ENCODE peak calls at places on chromosomes 11 and 22, in four cellular contexts. H is K562, O is GM12878, J is HL-60. Y is an unnamed sample.
A peak's percentile ranks its signal among the peaks of the same experiment; 100 is the strongest.

GRCh38 chr22:18023509-18024275 is 669 bp downstream of the MICAL3 start:
- DNase-seq in H (peak; percentile 42), O (no peak), J (no peak), Y (peak; percentile 62)

GRCh38 chr11:76729214-76729613 is 53.9 kb upstream of the TSKU start:
- DNase-seq in H (no peak), J (no peak), O (no peak), Y (no peak)

GRCh38 chr22:40498454-40499186 is 128.2 kb downstream of the SGSM3 start:
- DNase-seq in H (no peak), J (no peak), O (no peak), Y (no peak)

GRCh38 chr11:112778091-112778889 is 182.9 kb upstream of the NCAM1 start:
- DNase-seq in J (no peak), H (no peak), O (no peak), Y (no peak)

GRCh38 chr11:44140805-44141204 is 45.3 kb downstream of the EXT2 start:
- DNase-seq in O (no peak), H (no peak), J (no peak), Y (no peak)

GRCh38 chr11:118152552-118153471 is at the start of gene SCN4B:
- DNase-seq in H (peak; percentile 43), J (peak; percentile 21), O (no peak), Y (peak; percentile 43)

GRCh38 chr11:69818243-69819108 is 740 bp downstream of the FGF3 start:
- DNase-seq in J (no peak), H (no peak), O (no peak), Y (no peak)

GRCh38 chr11:11966826-11967668 is 41.4 kb downstream of the DKK3 start:
- DNase-seq in H (peak; percentile 81), J (peak; percentile 69), O (no peak), Y (peak; percentile 79)

GRCh38 chr11:77278595-77279506 is 22.6 kb downstream of the GDPD4 start:
- DNase-seq in H (no peak), O (no peak), J (no peak), Y (no peak)

GRCh38 chr11:111047376-111047775 is 198.1 kb upstream of the POU2AF2 start:
- DNase-seq in O (no peak), J (no peak), H (no peak), Y (no peak)
- TF ChIP-seq SPI1 in O (no peak), J (no peak), H (no peak), Y (no peak)

DNA sequence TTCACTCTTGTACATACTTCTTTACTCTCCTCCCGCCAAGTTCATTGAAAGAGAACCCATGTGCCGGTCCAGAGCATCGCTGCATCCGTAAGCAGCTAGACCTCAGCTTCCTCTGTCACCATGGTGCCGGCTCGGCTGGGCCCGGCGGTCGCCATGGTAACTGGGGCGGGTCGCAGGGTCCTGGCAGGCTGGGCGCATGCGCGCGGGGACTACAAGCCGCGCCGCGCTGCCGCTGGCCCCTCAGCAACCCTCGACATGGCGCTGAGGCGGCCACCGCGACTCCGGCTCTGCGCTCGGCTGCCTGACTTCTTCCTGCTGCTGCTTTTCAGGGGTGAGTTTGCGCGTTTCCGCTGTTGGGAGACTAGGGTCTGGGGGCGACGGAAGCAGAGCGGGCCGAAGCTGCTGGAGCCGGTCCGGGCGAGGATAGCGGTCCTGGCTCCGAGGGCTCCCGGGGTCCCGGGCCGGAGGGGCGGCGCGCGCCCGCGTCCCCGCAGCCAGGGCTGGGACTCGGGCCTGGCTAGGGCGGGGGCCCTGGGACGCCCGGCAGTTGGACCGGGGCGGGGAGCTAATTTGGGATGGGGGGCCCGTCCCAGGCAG is at the start of gene JAM3:
- DNase-seq in J (peak; percentile 26), O (peak; percentile 25), H (peak; percentile 99), Y (peak; percentile 99)
- TF ChIP-seq POLR2AphosphoS5 in J (no peak), O (no peak), H (no peak), Y (no peak)

DNA sequence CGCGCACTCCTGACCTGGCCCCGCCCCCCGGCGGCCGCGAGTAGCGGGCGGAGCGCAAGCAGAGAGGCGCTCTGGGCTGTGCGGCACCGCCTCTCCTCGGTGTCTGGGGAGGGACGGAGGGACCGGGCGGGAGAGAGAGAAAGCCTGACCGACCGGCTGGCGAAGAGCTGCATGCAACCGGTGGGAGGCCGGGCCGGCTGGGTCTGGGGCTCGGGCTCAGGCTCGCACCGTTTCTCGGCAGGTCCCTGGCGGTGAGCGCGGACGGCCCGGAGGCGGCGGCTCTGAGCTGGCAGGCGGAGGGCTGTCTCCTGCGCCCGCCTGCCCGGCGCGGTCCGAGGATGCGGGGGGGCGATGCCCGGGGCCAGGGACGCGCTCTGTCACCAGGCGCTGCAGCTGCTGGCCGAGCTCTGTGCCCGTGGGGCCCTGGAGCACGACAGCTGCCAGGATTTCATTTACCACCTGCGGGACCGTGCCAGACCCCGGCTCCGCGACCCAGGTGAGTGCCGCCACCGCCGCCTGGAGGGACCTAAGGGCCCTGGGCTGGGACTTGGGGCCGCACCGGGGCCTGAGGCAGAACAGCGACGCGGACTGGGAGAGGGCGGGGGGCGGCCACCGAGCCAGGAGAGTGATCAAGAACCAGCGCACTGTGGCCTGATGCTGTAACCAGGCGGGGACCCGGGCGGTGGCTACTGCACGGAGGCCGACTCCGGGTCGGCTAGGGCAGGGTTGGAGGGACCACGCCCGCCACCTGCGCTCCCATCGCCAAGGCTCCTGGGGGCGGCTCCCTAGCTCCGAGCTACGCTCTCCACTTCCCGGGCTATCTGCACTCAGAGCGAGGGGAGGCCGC is at the start of gene SYT9:
- DNase-seq in H (peak; percentile 22), O (no peak), J (no peak), Y (peak; percentile 50)
- TF ChIP-seq SPI1 in H (no peak), O (no peak), J (no peak), Y (no peak)

GRCh38 chr22:42418811-42419243 is 13.4 kb downstream of the NFAM1 start:
- DNase-seq in J (peak; percentile 88), H (no peak), O (no peak), Y (no peak)
- TF ChIP-seq POLR2AphosphoS5 in J (peak; percentile 92), H (no peak), O (no peak), Y (no peak)

DNA sequence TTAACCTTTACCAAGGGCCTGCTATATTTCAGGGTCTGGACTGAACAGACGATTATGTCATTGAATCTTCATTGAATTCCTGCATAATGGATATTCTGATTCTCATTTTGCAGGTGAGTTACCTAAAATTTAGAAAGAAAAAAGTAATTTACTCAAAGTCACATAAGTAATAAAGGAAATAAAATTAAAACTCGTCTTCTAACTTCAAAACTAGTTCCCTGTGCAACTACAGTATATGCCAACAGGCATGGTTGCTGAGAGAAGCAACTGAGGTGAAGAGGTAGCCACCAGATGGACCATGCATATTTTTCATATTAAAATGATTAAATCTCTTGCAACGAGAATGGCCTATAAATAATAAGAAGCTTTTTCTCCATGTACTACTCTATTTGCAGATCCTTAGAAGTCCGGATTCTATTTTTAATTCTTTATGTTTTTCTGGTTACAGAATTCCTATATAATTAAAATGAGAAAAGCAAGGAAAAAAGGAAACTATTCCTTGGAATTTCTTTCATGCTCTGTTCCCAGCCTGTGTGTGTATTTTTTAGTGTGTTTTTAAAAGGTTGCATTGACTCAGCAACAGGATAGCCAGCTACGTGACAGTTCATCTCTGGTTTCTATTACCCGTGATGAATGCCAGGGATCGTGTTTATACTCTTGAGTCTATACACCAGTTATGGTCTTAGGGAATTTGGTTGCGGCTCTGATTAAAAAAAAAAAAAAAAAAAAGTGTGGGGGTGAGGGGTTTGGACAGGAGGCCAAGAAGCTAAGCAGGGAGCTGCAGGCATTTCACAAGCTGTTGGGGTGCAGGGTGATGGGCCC is 186.8 kb downstream of the ETS1 start:
- DNase-seq in H (no peak), J (no peak), O (no peak), Y (no peak)
- TF ChIP-seq SPI1 in H (no peak), J (no peak), O (no peak), Y (no peak)

GRCh38 chr11:7890417-7891179 is 40.5 kb downstream of the OR10A6 start:
- DNase-seq in O (no peak), H (no peak), J (no peak), Y (no peak)
- TF ChIP-seq POLR2AphosphoS5 in O (no peak), H (no peak), J (no peak), Y (no peak)

GRCh38 chr11:128532016-128532570 is 55.3 kb downstream of the ETS1 start:
- DNase-seq in J (no peak), O (no peak), H (no peak), Y (no peak)

GRCh38 chr11:128528294-128528693 is 59.1 kb downstream of the ETS1 start:
- DNase-seq in J (no peak), H (no peak), O (no peak), Y (no peak)

GRCh38 chr11:128532571-128533091 is 54.7 kb downstream of the ETS1 start:
- DNase-seq in H (no peak), O (no peak), J (no peak), Y (no peak)

GRCh38 chr11:128531588-128531987 is 55.8 kb downstream of the ETS1 start:
- DNase-seq in J (no peak), H (no peak), O (no peak), Y (no peak)

GRCh38 chr11:128530119-128531091 is 57.0 kb downstream of the ETS1 start:
- DNase-seq in O (no peak), H (no peak), J (no peak), Y (no peak)
- TF ChIP-seq SPI1 in O (no peak), H (no peak), J (no peak), Y (no peak)

GRCh38 chr11:47354913-47355282 is 2.4 kb upstream of the MYBPC3 start:
- DNase-seq in O (no peak), J (no peak), H (no peak), Y (no peak)

GRCh38 chr11:47353978-47354774 is 1.7 kb upstream of the MYBPC3 start:
- DNase-seq in O (no peak), H (no peak), J (no peak), Y (no peak)

GRCh38 chr11:47356998-47357329 is 4.5 kb upstream of the MYBPC3 start:
- DNase-seq in O (no peak), J (no peak), H (no peak), Y (no peak)

GRCh38 chr11:47356129-47356997 is 3.9 kb upstream of the MYBPC3 start:
- DNase-seq in O (no peak), J (no peak), H (no peak), Y (no peak)

DNA sequence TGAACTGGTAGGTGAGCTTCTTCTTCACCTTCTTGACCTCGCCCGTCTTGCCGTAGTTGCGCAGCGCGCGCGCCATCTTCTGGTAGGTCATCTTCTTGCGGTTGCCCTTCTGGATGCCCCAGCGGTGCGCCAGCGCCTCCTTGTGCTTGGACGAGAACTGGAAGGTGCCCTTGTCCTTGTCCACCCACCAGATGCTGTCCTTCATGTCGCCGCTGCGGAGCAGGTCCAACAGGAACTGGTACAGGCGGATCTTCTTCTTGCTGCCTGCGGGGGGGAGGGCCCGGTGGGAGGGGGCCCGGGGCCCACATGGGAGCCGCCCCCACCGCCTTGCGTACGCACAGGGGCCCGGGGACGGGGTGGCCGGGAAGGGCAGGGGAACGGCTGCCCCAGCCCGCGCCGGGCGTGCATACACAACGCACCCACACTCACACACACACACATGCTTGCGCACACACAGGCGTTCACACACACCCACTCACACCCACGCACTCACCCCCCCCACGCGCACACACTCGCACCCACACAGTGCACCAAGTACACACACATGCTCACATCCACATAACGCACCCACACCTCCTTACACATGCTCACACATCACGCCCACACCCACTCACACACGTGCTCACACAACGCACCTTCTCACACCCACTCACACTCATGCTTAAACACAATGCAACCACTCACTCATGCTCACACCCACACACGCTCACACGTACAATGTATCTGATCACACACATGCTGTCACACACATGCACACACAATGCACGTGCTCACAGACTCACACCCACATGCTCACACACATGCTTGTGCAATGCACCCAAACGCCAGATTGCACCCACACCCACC is 3.0 kb upstream of the MYBPC3 start:
- DNase-seq in J (peak; percentile 94), H (peak; percentile 81), O (no peak), Y (no peak)
- TF ChIP-seq POLR2AphosphoS5 in J (peak; percentile 82), H (peak; percentile 28), O (no peak), Y (peak; percentile 55)

Y was measured in GM12891.